ENCODE peak calls at places on chromosomes 16 and 17, in ten cellular contexts. K, C, W, U, N, E, A, I, S and P are unnamed samples.

GRCh38 chr17:79330696-79331095 is 256.1 kb downstream of the ENGASE start:
- DNase-seq in K (no peak), C (no peak), W (no peak), U (no peak), N (no peak), E (no peak), A (no peak), I (no peak), S (no peak), P (no peak)

GRCh38 chr16:66315210-66315825 is 51.2 kb upstream of the CDH5 start:
- DNase-seq in K (peak; percentile 73), C (peak; percentile 63), W (peak; percentile 67), U (peak; percentile 89), N (peak; percentile 70), E (peak; percentile 33), A (peak; percentile 68), I (peak; percentile 69), S (peak; percentile 67), P (no peak)

GRCh38 chr17:83202002-83203000 is 122.9 kb downstream of the METRNL start:
- DNase-seq in K (no peak), C (peak; percentile 23), W (peak; percentile 5), U (no peak), N (no peak), E (peak; percentile 11), A (peak; percentile 8), I (no peak), S (peak; percentile 49), P (no peak)

GRCh38 chr17:40024901-40025300 is 9.7 kb downstream of the CSF3 start:
- DNase-seq in K (no peak), C (no peak), W (no peak), U (no peak), N (no peak), E (no peak), A (no peak), I (no peak), S (no peak), P (no peak)

GRCh38 chr17:35609831-35610230 is 22.7 kb downstream of the AP2B1 start:
- DNase-seq in K (no peak), C (no peak), W (no peak), U (no peak), N (no peak), E (no peak), A (no peak), I (no peak), S (no peak), P (no peak)

GRCh38 chr17:81927653-81928496 is at the start of gene MAFG:
- DNase-seq in K (peak; percentile 97), C (peak; percentile 96), W (peak; percentile 91), U (peak; percentile 96), N (peak; percentile 90), E (peak; percentile 88), A (peak; percentile 93), I (peak; percentile 94), S (peak; percentile 93), P (peak; percentile 66)

GRCh38 chr16:21116148-21116693 is 34.4 kb downstream of the DNAH3 start:
- DNase-seq in K (peak; percentile 15), C (no peak), W (no peak), U (no peak), N (no peak), E (no peak), A (no peak), I (peak; percentile 52), S (no peak), P (no peak)

GRCh38 chr17:50465635-50466034 is 3.0 kb downstream of the CHAD start:
- DNase-seq in K (no peak), C (no peak), W (no peak), U (no peak), N (no peak), E (no peak), A (no peak), I (no peak), S (no peak), P (no peak)

GRCh38 chr17:40490289-40490853 is 11.1 kb downstream of the TNS4 start:
- DNase-seq in K (no peak), C (peak; percentile 75), W (peak; percentile 58), U (no peak), N (peak; percentile 81), E (peak; percentile 75), A (peak; percentile 46), I (no peak), S (no peak), P (no peak)

GRCh38 chr17:41651625-41652460 is 27.5 kb upstream of the KRT17 start:
- DNase-seq in K (no peak), C (peak; percentile 57), W (peak; percentile 90), U (no peak), N (no peak), E (no peak), A (peak; percentile 86), I (no peak), S (no peak), P (no peak)

GRCh38 chr16:5025171-5025632 is 8.5 kb downstream of the NAGPA start:
- DNase-seq in K (peak; percentile 16), C (peak; percentile 70), W (peak; percentile 34), U (peak; percentile 49), N (no peak), E (no peak), A (no peak), I (no peak), S (no peak), P (no peak)

GRCh38 chr17:8369944-8370343 is 6.6 kb downstream of the KRABD2 start:
- DNase-seq in K (no peak), C (no peak), W (no peak), U (no peak), N (no peak), E (no peak), A (no peak), I (no peak), S (no peak), P (no peak)

DNA sequence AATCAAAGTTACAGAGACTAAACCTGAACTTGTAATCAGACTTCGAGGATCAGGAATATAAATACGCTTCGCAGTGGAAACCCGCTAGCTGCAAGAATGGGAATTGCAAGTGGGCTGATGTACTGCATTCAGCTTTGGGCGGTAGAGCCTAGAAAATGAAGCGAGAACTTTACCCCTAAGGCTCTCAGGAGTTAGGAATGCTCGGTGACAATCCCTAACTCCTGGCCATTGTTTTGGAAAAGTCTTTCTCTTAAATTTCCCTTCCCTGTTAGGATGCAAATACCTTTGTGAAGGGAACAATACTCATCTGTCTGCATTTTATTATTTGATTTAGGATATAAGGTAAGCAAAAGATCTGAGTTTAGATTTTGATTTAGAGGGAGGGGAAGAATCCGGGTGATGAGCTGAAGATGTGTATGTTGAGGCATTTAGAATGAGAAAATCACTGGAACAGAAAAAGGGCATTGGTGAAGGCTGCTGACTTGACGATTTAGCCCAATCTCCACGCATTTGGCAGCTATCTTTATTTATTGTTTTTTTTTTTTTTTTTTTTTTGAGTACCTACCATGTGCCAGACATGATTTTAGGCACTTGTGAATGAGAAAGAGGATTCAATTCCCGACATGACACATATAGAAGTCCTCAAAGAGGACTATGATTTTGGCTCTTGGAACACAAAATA is 2.2 kb upstream of the TOX3 start:
- DNase-seq in K (no peak), C (no peak), W (no peak), U (no peak), N (no peak), E (no peak), A (no peak), I (peak; percentile 75), S (no peak), P (no peak)
- H3K4me3 ChIP-seq in K (no peak overlapping the region), C (no peak overlapping the region), W (no peak overlapping the region), U (no peak overlapping the region), N (no peak overlapping the region), E (no peak overlapping the region), A (no peak overlapping the region), I (no peak overlapping the region), S (no peak overlapping the region), P (no peak overlapping the region)

DNA sequence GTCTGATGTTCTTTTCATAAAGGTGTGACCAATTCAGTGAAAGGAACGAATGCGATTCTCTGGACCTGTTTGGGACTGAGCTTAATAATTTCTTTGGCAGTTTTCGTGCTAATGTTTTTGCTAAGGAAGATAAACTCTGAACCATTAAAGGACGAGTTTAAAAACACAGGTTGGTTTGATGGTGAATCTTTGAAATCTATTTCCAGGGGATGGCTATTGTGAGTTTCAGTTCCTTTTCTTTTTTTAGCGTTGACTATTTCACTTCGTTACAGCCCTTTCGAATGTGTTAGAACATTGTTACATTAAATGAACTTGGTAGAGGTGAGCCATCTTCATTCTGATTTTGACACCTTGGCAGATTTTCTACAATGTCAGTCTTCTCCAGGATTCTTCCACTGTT is 1.2 kb downstream of the TNFRSF17 start:
- DNase-seq in K (no peak), C (no peak), W (no peak), U (no peak), N (no peak), E (no peak), A (no peak), I (no peak), S (no peak), P (no peak)
- TF ChIP-seq POLR2A in K (no peak), C (no peak), W (no peak), U (no peak), N (no peak), E (no peak), A (no peak), I (no peak), S (no peak), P (no peak)

GRCh38 chr17:44184212-44184810 is 2.5 kb upstream of the TMUB2 start:
- DNase-seq in K (no peak), C (no peak), W (no peak), U (no peak), N (no peak), E (no peak), A (no peak), I (no peak), S (no peak), P (no peak)
- H3K4me1 ChIP-seq in K (peaks cover 13% of the 10 kb centered on the region), C (peaks cover 1% of the 10 kb centered on the region), W (peaks cover 22% of the 10 kb centered on the region), U (peaks cover 24% of the 10 kb centered on the region), N (peaks cover 2% of the 10 kb centered on the region), E (no peaks in the 10 kb centered on the region), A (peaks cover 35% of the 10 kb centered on the region), I (peaks cover 57% of the 10 kb centered on the region), S (peaks cover 28% of the 10 kb centered on the region), P (peaks cover 43% of the 10 kb centered on the region)

DNA sequence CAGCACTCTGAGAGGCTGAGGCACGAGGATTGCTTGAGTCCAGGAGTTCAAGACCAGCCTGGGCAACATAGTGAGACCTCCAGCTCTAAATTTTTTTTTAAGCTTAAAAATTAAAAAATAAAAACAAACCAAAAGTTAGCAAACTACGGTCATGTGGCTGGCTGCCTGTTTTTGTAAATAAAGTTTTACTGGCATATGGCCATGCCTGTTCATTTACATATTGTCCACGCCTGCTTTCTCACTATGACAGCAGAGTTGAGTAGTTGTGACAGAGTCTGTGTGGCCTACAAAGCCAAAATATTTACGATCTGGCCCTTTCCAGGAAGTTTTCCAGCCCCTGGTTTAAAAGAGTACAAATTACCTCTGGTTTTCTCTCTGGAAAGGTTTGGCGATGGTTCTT is 3.3 kb downstream of the SLX4 start:
- DNase-seq in K (no peak), C (no peak), W (no peak), U (no peak), N (no peak), E (no peak), A (no peak), I (no peak), S (no peak), P (no peak)
- H3K4me3 ChIP-seq in K (no peak overlapping the region), C (no peak overlapping the region), W (no peak overlapping the region), U (no peak overlapping the region), N (no peak overlapping the region), E (no peak overlapping the region), A (no peak overlapping the region), I (no peak overlapping the region), S (no peak overlapping the region), P (no peak overlapping the region)